ENCODE peak calls at places on chromosomes 7 and 10, in five cellular contexts. One of them, this sample, is unnamed.

GRCh38 chr7:88291401-88292173 is 15.1 kb downstream of the STEAP4 start:
- DNase-seq in uterus: no peak
- DNase-seq in thoracic aorta: no peak
- DNase-seq in foreskin fibroblast: peak; percentile 35
- DNase-seq in neural progenitor cell: no peak
- DNase-seq in this sample: no peak

GRCh38 chr10:110737886-110738634 is 93.9 kb downstream of the RBM20 start:
- DNase-seq in uterus: no peak
- DNase-seq in thoracic aorta: no peak
- DNase-seq in foreskin fibroblast: no peak
- DNase-seq in neural progenitor cell: no peak
- DNase-seq in this sample: no peak

GRCh38 chr7:17948503-17949238 is 8.4 kb upstream of the SNX13 start:
- DNase-seq in uterus: no peak
- DNase-seq in thoracic aorta: no peak
- DNase-seq in foreskin fibroblast: peak; percentile 62
- DNase-seq in neural progenitor cell: no peak
- DNase-seq in this sample: no peak

GRCh38 chr7:151637781-151638261 is 118.1 kb upstream of the RHEB start:
- DNase-seq in uterus: peak; percentile 58
- DNase-seq in thoracic aorta: peak; percentile 35
- DNase-seq in foreskin fibroblast: no peak
- DNase-seq in neural progenitor cell: no peak
- DNase-seq in this sample: no peak

GRCh38 chr10:31959461-31960173 is 31.0 kb upstream of the ARHGAP12 start:
- DNase-seq in uterus: no peak
- DNase-seq in thoracic aorta: no peak
- DNase-seq in foreskin fibroblast: no peak
- DNase-seq in neural progenitor cell: no peak
- DNase-seq in this sample: no peak

GRCh38 chr10:31134303-31134928 is 102.8 kb upstream of the ZNF438 start:
- DNase-seq in uterus: peak; percentile 39
- DNase-seq in thoracic aorta: no peak
- DNase-seq in foreskin fibroblast: peak; percentile 53
- DNase-seq in neural progenitor cell: no peak
- DNase-seq in this sample: no peak

GRCh38 chr7:28984631-28985030 is 26.5 kb upstream of the TRIL start:
- DNase-seq in uterus: peak; percentile 73
- DNase-seq in thoracic aorta: no peak
- DNase-seq in foreskin fibroblast: peak; percentile 92
- DNase-seq in neural progenitor cell: peak; percentile 65
- DNase-seq in this sample: peak; percentile 51

GRCh38 chr7:157944734-157945291 is 608.0 kb downstream of the DNAJB6 start:
- DNase-seq in uterus: no peak
- DNase-seq in thoracic aorta: no peak
- DNase-seq in foreskin fibroblast: no peak
- DNase-seq in neural progenitor cell: no peak
- DNase-seq in this sample: no peak

GRCh38 chr7:106039486-106040060 is 72.5 kb downstream of the SYPL1 start:
- DNase-seq in uterus: peak; percentile 89
- DNase-seq in thoracic aorta: no peak
- DNase-seq in foreskin fibroblast: peak; percentile 93
- DNase-seq in neural progenitor cell: peak; percentile 62
- DNase-seq in this sample: peak; percentile 65

GRCh38 chr10:43410345-43410744 is 1.4 kb upstream of the HNRNPF start:
- DNase-seq in uterus: no peak
- DNase-seq in thoracic aorta: no peak
- DNase-seq in foreskin fibroblast: no peak
- DNase-seq in neural progenitor cell: no peak
- DNase-seq in this sample: no peak

GRCh38 chr7:148738737-148739535 is 40.2 kb downstream of the CUL1 start:
- DNase-seq in uterus: no peak
- DNase-seq in thoracic aorta: no peak
- DNase-seq in foreskin fibroblast: peak; percentile 18
- DNase-seq in neural progenitor cell: no peak
- DNase-seq in this sample: no peak

GRCh38 chr10:37991655-37992054 is 15.2 kb upstream of the ZNF25 start:
- DNase-seq in uterus: no peak
- DNase-seq in thoracic aorta: no peak
- DNase-seq in foreskin fibroblast: no peak
- DNase-seq in neural progenitor cell: no peak
- DNase-seq in this sample: no peak

GRCh38 chr10:118950190-118950658 is 79.3 kb upstream of the NANOS1 start:
- DNase-seq in uterus: no peak
- DNase-seq in thoracic aorta: no peak
- DNase-seq in foreskin fibroblast: peak; percentile 58
- DNase-seq in neural progenitor cell: no peak
- DNase-seq in this sample: no peak

GRCh38 chr10:5810235-5810634 is 3.0 kb downstream of the GDI2 start:
- DNase-seq in uterus: no peak
- DNase-seq in thoracic aorta: no peak
- DNase-seq in foreskin fibroblast: no peak
- DNase-seq in neural progenitor cell: no peak
- DNase-seq in this sample: no peak

GRCh38 chr7:99272476-99273045 is at the start of gene MYH16:
- DNase-seq in uterus: no peak
- DNase-seq in thoracic aorta: no peak
- DNase-seq in foreskin fibroblast: no peak
- DNase-seq in neural progenitor cell: no peak
- DNase-seq in this sample: no peak

GRCh38 chr10:35089641-35090161 is 440 bp downstream of the CUL2 start:
- DNase-seq in uterus: no peak
- DNase-seq in thoracic aorta: peak; percentile 4
- DNase-seq in foreskin fibroblast: peak; percentile 21
- DNase-seq in neural progenitor cell: peak; percentile 15
- DNase-seq in this sample: peak; percentile 44

GRCh38 chr10:30674796-30675195 is 45.2 kb upstream of the LYZL2 start:
- DNase-seq in uterus: no peak
- DNase-seq in thoracic aorta: no peak
- DNase-seq in foreskin fibroblast: no peak
- DNase-seq in neural progenitor cell: no peak
- DNase-seq in this sample: no peak

DNA sequence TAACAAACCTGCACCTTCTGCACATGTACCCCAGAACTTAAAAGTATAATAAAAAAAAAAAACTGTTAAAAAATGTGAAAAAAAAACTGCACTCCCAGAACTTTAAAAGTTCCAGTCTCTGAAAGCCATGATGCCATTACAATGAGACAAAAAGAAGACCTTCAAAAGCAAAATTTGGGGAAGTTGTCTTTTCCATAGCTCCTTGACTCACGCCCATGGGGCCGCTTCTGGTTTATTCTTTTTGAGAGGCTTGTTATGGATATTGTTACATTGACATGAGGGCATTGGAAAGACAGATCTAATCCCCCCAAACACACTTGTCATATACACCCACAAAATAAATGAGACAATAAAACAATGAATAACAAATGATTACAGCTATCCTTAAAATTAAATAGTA is 805 bp downstream of the BLNK start:
- DNase-seq in uterus: no peak
- DNase-seq in thoracic aorta: no peak
- DNase-seq in foreskin fibroblast: no peak
- DNase-seq in neural progenitor cell: no peak
- DNase-seq in this sample: no peak
- H3K4me3 ChIP-seq in uterus: no peak overlapping the region
- H3K4me3 ChIP-seq in thoracic aorta: peak overlapping the region; percentile 64
- H3K4me3 ChIP-seq in foreskin fibroblast: no peak overlapping the region
- H3K4me3 ChIP-seq in neural progenitor cell: no peak overlapping the region
- H3K4me3 ChIP-seq in this sample: no peak overlapping the region

GRCh38 chr7:27184342-27185012 is 555 bp downstream of the HOXA11 start:
- DNase-seq in uterus: peak; percentile 38
- DNase-seq in thoracic aorta: no peak
- DNase-seq in foreskin fibroblast: peak; percentile 60
- DNase-seq in neural progenitor cell: peak; percentile 48
- DNase-seq in this sample: peak; percentile 81

GRCh38 chr7:27187158-27187701 is 2.2 kb upstream of the HOXA11 start:
- DNase-seq in uterus: peak; percentile 35
- DNase-seq in thoracic aorta: no peak
- DNase-seq in foreskin fibroblast: peak; percentile 68
- DNase-seq in neural progenitor cell: no peak
- DNase-seq in this sample: no peak

GRCh38 chr7:27186450-27187157 is 1.6 kb upstream of the HOXA11 start:
- DNase-seq in uterus: peak; percentile 42
- DNase-seq in thoracic aorta: no peak
- DNase-seq in foreskin fibroblast: peak; percentile 63
- DNase-seq in neural progenitor cell: no peak
- DNase-seq in this sample: no peak

GRCh38 chr7:27185013-27185707 is at the start of gene HOXA11:
- DNase-seq in uterus: peak; percentile 97
- DNase-seq in thoracic aorta: no peak
- DNase-seq in foreskin fibroblast: peak; percentile 97
- DNase-seq in neural progenitor cell: no peak
- DNase-seq in this sample: peak; percentile 76

GRCh38 chr7:27185708-27186449 is 847 bp upstream of the HOXA11 start:
- DNase-seq in uterus: peak; percentile 47
- DNase-seq in thoracic aorta: no peak
- DNase-seq in foreskin fibroblast: peak; percentile 60
- DNase-seq in neural progenitor cell: no peak
- DNase-seq in this sample: peak; percentile 71
- H3K4me3 ChIP-seq in uterus: peak overlapping the region; percentile 56
- H3K4me3 ChIP-seq in thoracic aorta: peak overlapping the region; percentile 68
- H3K4me3 ChIP-seq in foreskin fibroblast: peak overlapping the region; percentile 93
- H3K4me3 ChIP-seq in neural progenitor cell: no peak overlapping the region
- H3K4me3 ChIP-seq in this sample: no peak overlapping the region

DNA sequence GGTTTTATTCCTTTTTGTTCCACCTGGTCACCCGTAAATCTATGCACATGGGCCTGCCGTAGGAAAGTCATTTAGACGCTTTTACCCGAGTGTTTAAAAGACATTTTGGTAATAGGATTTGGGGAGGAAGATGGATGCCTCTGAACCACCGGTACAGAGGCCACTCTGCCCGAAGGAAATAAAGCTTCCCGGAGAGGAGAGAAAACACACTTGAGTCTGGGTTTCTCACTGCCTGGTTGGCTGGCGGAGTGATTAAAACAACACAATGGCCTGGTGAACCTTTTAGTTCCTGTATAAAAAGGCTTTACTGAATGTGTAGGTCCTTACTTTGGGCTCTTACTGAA is 807 bp downstream of the THNSL1 start:
- DNase-seq in uterus: no peak
- DNase-seq in thoracic aorta: no peak
- DNase-seq in foreskin fibroblast: no peak
- DNase-seq in neural progenitor cell: peak; percentile 63
- DNase-seq in this sample: peak; percentile 24
- H3K4me3 ChIP-seq in uterus: peak overlapping the region; percentile 65
- H3K4me3 ChIP-seq in thoracic aorta: peak overlapping the region; percentile 82
- H3K4me3 ChIP-seq in foreskin fibroblast: peak overlapping the region; percentile 88
- H3K4me3 ChIP-seq in neural progenitor cell: peak overlapping the region; percentile 52
- H3K4me3 ChIP-seq in this sample: peak overlapping the region; percentile 55

DNA sequence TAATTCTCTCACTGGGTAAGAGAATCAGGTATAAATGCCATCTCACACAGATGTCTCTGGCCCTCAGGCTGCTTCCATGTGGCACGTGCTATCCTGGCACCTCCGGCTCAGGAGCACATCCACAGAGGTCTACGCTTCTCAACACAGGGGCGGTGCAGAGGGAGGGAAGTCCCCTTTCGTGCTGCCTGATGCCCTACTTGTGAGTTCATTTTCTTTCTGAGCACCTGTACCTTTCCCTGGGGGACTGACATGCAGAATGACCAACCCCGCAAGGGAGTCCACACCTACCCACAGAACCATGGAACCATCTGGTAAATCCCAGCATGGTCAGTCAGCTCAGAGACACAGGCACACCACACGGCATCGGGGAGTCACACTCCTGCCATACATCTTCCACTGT is 99.0 kb upstream of the SAMD8 start:
- DNase-seq in uterus: no peak
- DNase-seq in thoracic aorta: no peak
- DNase-seq in foreskin fibroblast: no peak
- DNase-seq in neural progenitor cell: no peak
- DNase-seq in this sample: no peak
- H3K4me3 ChIP-seq in uterus: no peak overlapping the region
- H3K4me3 ChIP-seq in thoracic aorta: no peak overlapping the region
- H3K4me3 ChIP-seq in foreskin fibroblast: no peak overlapping the region
- H3K4me3 ChIP-seq in neural progenitor cell: no peak overlapping the region
- H3K4me3 ChIP-seq in this sample: no peak overlapping the region